ENCODE peak calls at places on chromosomes 1 and 21, in five cellular contexts. Q is HEK293T; V is NCI-H2029 treated with DMSO at 0.1 percent for 48 hours; X is stimulated activated CD4-positive, alpha-beta T cell treated with anti-CD3 and anti-CD28 coated beads, Interleukin-2, amount 100 ng/mL, for 24 hours; U is amygdala. Y is an unnamed sample.

GRCh38 chr1:97925161-97925560 is 4.3 kb upstream of the DPYD start:
- DNase-seq in Q (no peak), V (no peak), X (no peak), U (no peak), Y (no peak)

GRCh38 chr1:115837762-115838421 is 3.0 kb downstream of the NHLH2 start:
- DNase-seq in Q (peak), V (no peak), X (no peak), U (peak), Y (no peak)

GRCh38 chr1:147748687-147749350 is 11.6 kb downstream of the GJA5 start:
- DNase-seq in Q (no peak), V (no peak), X (no peak), U (no peak), Y (no peak)

GRCh38 chr21:41777934-41778815 is 11.3 kb upstream of the RIPK4 start:
- DNase-seq in Q (peak), V (peak), X (no peak), U (peak), Y (peak)

GRCh38 chr1:30788580-30789387 is 31.2 kb upstream of the LAPTM5 start:
- DNase-seq in Q (no peak), V (no peak), X (no peak), U (no peak), Y (no peak)

GRCh38 chr1:206729507-206729906 is 41.1 kb upstream of the IL19 start:
- DNase-seq in Q (no peak), V (no peak), X (no peak), U (no peak), Y (no peak)

GRCh38 chr1:58922302-58923089 is 138.6 kb upstream of the JUN start:
- DNase-seq in Q (no peak), V (no peak), X (no peak), U (no peak), Y (no peak)

GRCh38 chr1:167455786-167456446 is 62.4 kb downstream of the CD247 start:
- DNase-seq in Q (peak), V (no peak), X (peak), U (peak), Y (no peak)

GRCh38 chr1:237258871-237259270 is 216.9 kb downstream of the RYR2 start:
- DNase-seq in Q (no peak), V (no peak), X (no peak), U (no peak), Y (peak)

GRCh38 chr1:95951291-95951690 is 717.3 kb downstream of the RWDD3 start:
- DNase-seq in Q (no peak), V (no peak), X (no peak), U (no peak), Y (no peak)

GRCh38 chr1:91714867-91715381 is 171.0 kb downstream of the TGFBR3 start:
- DNase-seq in Q (no peak), V (no peak), X (no peak), U (no peak), Y (no peak)

GRCh38 chr1:196355206-196355786 is 252.9 kb downstream of the KCNT2 start:
- DNase-seq in Q (no peak), V (no peak), X (no peak), U (no peak), Y (no peak)

GRCh38 chr1:81179239-81179638 is 621.5 kb upstream of the ADGRL2 start:
- DNase-seq in Q (no peak), V (no peak), X (no peak), U (no peak), Y (no peak)

GRCh38 chr1:111471012-111471411 is 2.8 kb upstream of the C1orf162 start:
- DNase-seq in Q (no peak), V (no peak), X (peak), U (no peak), Y (no peak)

GRCh38 chr1:36622741-36623648 is 140.3 kb upstream of the CSF3R start:
- DNase-seq in Q (no peak), V (no peak), X (no peak), U (no peak), Y (no peak)

GRCh38 chr1:226572325-226572726 is 23.8 kb downstream of the STUM start:
- DNase-seq in Q (no peak), V (no peak), X (no peak), U (no peak), Y (no peak)

GRCh38 chr1:206895320-206895719 is 1.9 kb upstream of the IL24 start:
- DNase-seq in Q (no peak), V (peak), X (no peak), U (no peak), Y (no peak)

GRCh38 chr1:30912203-30912602 is 3.6 kb upstream of the SDC3 start:
- DNase-seq in Q (no peak), V (no peak), X (no peak), U (no peak), Y (no peak)

GRCh38 chr1:211831558-211832323 is 1.2 kb upstream of the LPGAT1 start:
- DNase-seq in Q (no peak), V (no peak), X (no peak), U (no peak), Y (no peak)

GRCh38 chr1:58628987-58629598 is 52.0 kb upstream of the TACSTD2 start:
- DNase-seq in Q (no peak), V (no peak), X (no peak), U (no peak), Y (no peak)

GRCh38 chr1:29002792-29003191 is 88.4 kb downstream of the EPB41 start:
- DNase-seq in Q (no peak), V (no peak), X (no peak), U (no peak), Y (no peak)

GRCh38 chr1:154493276-154493675 is 8.7 kb upstream of the TDRD10 start:
- DNase-seq in Q (no peak), V (no peak), X (no peak), U (peak), Y (no peak)

GRCh38 chr1:183609313-183609712 is 19.1 kb upstream of the NCF2 start:
- DNase-seq in Q (no peak), V (no peak), X (no peak), U (peak), Y (peak)

GRCh38 chr1:207702317-207702716 is 49.5 kb upstream of the CD46 start:
- DNase-seq in Q (no peak), V (no peak), X (no peak), U (no peak), Y (no peak)

GRCh38 chr1:241596633-241597032 is 43.5 kb downstream of the CHML start:
- DNase-seq in Q (no peak), V (no peak), X (no peak), U (no peak), Y (no peak)

GRCh38 chr1:229109320-229109761 is 161.6 kb upstream of the RAB4A start:
- DNase-seq in Q (no peak), V (no peak), X (no peak), U (peak), Y (no peak)

GRCh38 chr1:235741294-235741693 is 91.7 kb upstream of the GNG4 start:
- DNase-seq in Q (no peak), V (no peak), X (no peak), U (no peak), Y (no peak)

GRCh38 chr1:157363660-157364140 is 188.6 kb downstream of the FCRL5 start:
- DNase-seq in Q (peak), V (no peak), X (no peak), U (no peak), Y (no peak)

GRCh38 chr1:15833069-15833679 is 14.3 kb upstream of the SPEN start:
- DNase-seq in Q (no peak), V (peak), X (peak), U (peak), Y (no peak)

GRCh38 chr1:167661527-167662436 is 31.8 kb downstream of the RCSD1 start:
- DNase-seq in Q (no peak), V (no peak), X (no peak), U (no peak), Y (no peak)

GRCh38 chr1:218209351-218209861 is 75.7 kb upstream of the RRP15 start:
- DNase-seq in Q (no peak), V (no peak), X (no peak), U (no peak), Y (no peak)

GRCh38 chr1:159005676-159006075 is 4.0 kb upstream of the IFI16 start:
- DNase-seq in Q (no peak), V (no peak), X (no peak), U (peak), Y (no peak)

GRCh38 chr1:67883069-67883468 is 49.8 kb upstream of the GNG12 start:
- DNase-seq in Q (no peak), V (no peak), X (no peak), U (no peak), Y (no peak)

GRCh38 chr1:65762081-65762862 is 30.4 kb upstream of the PDE4B start:
- DNase-seq in Q (no peak), V (no peak), X (no peak), U (no peak), Y (no peak)

GRCh38 chr1:178397678-178398077 is 99.1 kb downstream of the CLEC20A start:
- DNase-seq in Q (no peak), V (no peak), X (no peak), U (no peak), Y (no peak)

GRCh38 chr1:1430114-1430982 is 5.1 kb upstream of the VWA1 start:
- DNase-seq in Q (peak), V (peak), X (no peak), U (peak), Y (no peak)

Y was measured in omental fat pad.